ENCODE peak calls at places on chromosomes 4 and X, in ten cellular contexts. H is AG04449; P is astrocyte; L is AG09309; I is Panc1; O is MM.1S; Q is IMR-90; B is CD8-positive, alpha-beta memory T cell; Z is cardiac muscle cell; V is Peyer's patch. K is an unnamed sample.

GRCh38 chrX:27008486-27008885 is 454.7 kb downstream of the PPP4R3C start:
- DNase-seq in I (no peak), V (no peak), P (no peak), O (no peak), H (no peak), L (no peak), Q (no peak), B (no peak), Z (no peak), K (no peak)

GRCh38 chr4:184762100-184762499 is 28.2 kb upstream of the CENPU start:
- DNase-seq in I (no peak), L (no peak), Q (no peak), O (peak; percentile 72), B (peak; percentile 63), Z (no peak), P (no peak), V (no peak), H (no peak), K (no peak)

GRCh38 chr4:154757713-154758112 is 13.9 kb downstream of the LRAT start:
- DNase-seq in I (no peak), Z (no peak), P (no peak), B (no peak), H (no peak), O (peak; percentile 41), L (no peak), V (no peak), Q (no peak), K (no peak)

GRCh38 chr4:27176400-27176799 is 315.8 kb downstream of the STIM2 start:
- DNase-seq in L (peak; percentile 48), H (no peak), Q (peak; percentile 41), O (peak; percentile 21), Z (peak; percentile 13), I (no peak), V (no peak), B (no peak), P (peak; percentile 49), K (no peak)

GRCh38 chrX:119989905-119990408 is 46.4 kb upstream of the NKAP start:
- DNase-seq in L (no peak), H (no peak), Z (no peak), Q (no peak), V (no peak), B (no peak), I (no peak), O (no peak), P (no peak), K (no peak)

GRCh38 chr4:108193891-108194672 is 25.4 kb upstream of the LEF1 start:
- DNase-seq in L (no peak), Q (no peak), O (no peak), B (no peak), I (no peak), P (no peak), H (no peak), Z (no peak), V (no peak), K (no peak)

GRCh38 chr4:183962413-183962812 is 57.3 kb downstream of the STOX2 start:
- DNase-seq in B (no peak), L (no peak), I (no peak), P (no peak), O (no peak), V (no peak), H (no peak), Q (no peak), Z (no peak), K (no peak)

GRCh38 chrX:34810364-34810763 is 132.2 kb upstream of the FAM47B start:
- DNase-seq in L (no peak), P (peak; percentile 60), H (no peak), V (no peak), Q (peak; percentile 60), O (no peak), I (no peak), B (no peak), Z (peak; percentile 16), K (no peak)

GRCh38 chrX:28693101-28693500 is 105.9 kb downstream of the IL1RAPL1 start:
- DNase-seq in V (no peak), H (no peak), Q (no peak), O (no peak), Z (peak; percentile 3), L (no peak), B (no peak), I (no peak), P (no peak), K (no peak)

GRCh38 chr4:145883173-145883572 is 55.5 kb downstream of the ZNF827 start:
- DNase-seq in Z (no peak), O (no peak), L (no peak), V (no peak), I (no peak), Q (no peak), P (no peak), B (no peak), H (no peak), K (no peak)

GRCh38 chr4:83629945-83630684 is 94.2 kb downstream of the GPAT3 start:
- DNase-seq in V (no peak), B (no peak), O (no peak), Z (peak; percentile 82), L (no peak), P (peak; percentile 76), I (no peak), Q (peak; percentile 82), H (no peak), K (no peak)

GRCh38 chr4:55795342-55795741 is 24.2 kb upstream of the EXOC1L start:
- DNase-seq in P (no peak), H (no peak), Z (no peak), Q (no peak), V (no peak), L (no peak), B (no peak), O (no peak), I (no peak), K (no peak)

GRCh38 chr4:142405021-142405991 is 440.8 kb downstream of the INPP4B start:
- DNase-seq in P (peak; percentile 76), H (no peak), L (peak; percentile 67), Q (peak; percentile 68), V (peak; percentile 39), O (peak; percentile 23), Z (peak; percentile 80), I (no peak), B (peak; percentile 60), K (peak; percentile 13)

GRCh38 chr4:162408309-162408708 is 244.5 kb upstream of the FSTL5 start:
- DNase-seq in L (no peak), O (no peak), I (no peak), B (no peak), Z (no peak), P (no peak), Q (no peak), V (no peak), H (no peak), K (no peak)

GRCh38 chrX:124388562-124388961 is 42.2 kb downstream of the SH2D1A start:
- DNase-seq in Z (peak; percentile 60), O (peak; percentile 72), I (peak; percentile 24), P (peak; percentile 3), L (peak; percentile 14), V (peak; percentile 31), Q (peak; percentile 49), B (peak; percentile 46), H (no peak), K (peak; percentile 16)

DNA sequence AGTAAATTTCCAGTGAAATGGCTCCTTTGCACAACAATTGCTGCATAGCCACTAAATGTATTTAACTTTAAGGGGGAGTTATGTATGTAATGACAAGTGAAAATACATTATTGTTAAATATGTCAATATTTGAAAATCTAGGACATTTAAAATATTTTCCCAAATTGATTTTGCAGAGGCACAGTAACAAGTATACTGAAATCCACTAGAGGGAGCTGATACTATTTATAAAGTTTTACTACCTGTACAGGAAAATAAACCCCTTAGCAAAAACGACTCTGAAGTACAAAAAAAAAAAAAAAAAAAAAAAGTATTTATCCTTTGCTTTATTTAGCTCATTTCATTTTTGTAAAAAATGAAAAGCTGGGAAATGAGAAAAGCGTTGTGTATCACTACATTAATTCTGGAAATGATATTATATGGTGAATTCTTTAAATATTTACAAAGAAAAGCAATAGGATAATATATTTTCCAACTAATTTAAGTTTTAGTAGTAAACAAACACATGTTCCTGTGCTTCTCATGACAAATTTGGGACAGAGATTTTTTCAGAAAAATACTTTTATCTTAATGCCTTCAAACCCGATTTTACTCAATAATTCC is 727.7 kb downstream of the DMD start:
- DNase-seq in Q (no peak), H (no peak), Z (no peak), O (peak; percentile 6), P (no peak), B (no peak), I (no peak), V (no peak), L (no peak), K (no peak)
- H3K4me3 ChIP-seq in Q (no peak overlapping the region), H (no peak overlapping the region), Z (no peak overlapping the region), O (no peak overlapping the region), P (no peak overlapping the region), B (no peak overlapping the region), I (no peak overlapping the region), V (no peak overlapping the region), L (no peak overlapping the region), K (no peak overlapping the region)

DNA sequence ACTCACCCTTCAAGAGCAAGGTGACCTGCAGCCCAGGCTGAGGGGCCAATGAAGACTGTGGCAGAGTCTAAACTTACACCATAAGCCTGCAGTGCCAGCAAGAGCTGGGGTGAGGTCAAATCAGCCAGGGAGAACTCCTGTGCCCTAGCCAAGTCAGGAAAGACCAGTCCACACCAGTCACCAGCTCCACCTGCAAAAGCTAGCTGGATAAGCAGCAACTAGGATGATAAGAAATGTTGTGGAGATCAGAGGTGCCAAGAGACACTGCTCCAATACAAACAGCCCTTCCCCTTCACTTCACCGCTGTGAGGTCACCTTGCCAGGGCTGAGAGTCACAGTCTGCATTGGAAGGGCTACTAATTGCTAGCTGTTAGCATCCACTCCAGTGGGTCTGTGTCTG is 31.3 kb downstream of the NIPAL1 start:
- DNase-seq in B (no peak), Q (no peak), H (no peak), V (no peak), O (no peak), Z (no peak), L (no peak), P (no peak), I (no peak), K (no peak)
- H3K4me3 ChIP-seq in B (peak overlapping the region; percentile 9), Q (no peak overlapping the region), H (no peak overlapping the region), V (no peak overlapping the region), O (no peak overlapping the region), Z (no peak overlapping the region), L (no peak overlapping the region), P (no peak overlapping the region), I (no peak overlapping the region), K (no peak overlapping the region)

GRCh38 chr4:169660929-169661328 is 40.6 kb downstream of the CLCN3 start:
- DNase-seq in I (no peak), Q (no peak), Z (no peak), O (no peak), V (no peak), B (no peak), P (no peak), H (no peak), L (no peak), K (no peak)
- H3K4me3 ChIP-seq in I (peak overlapping the region; percentile 56), Q (no peak overlapping the region), Z (peak overlapping the region; percentile 47), O (no peak overlapping the region), V (no peak overlapping the region), B (no peak overlapping the region), P (peak overlapping the region; percentile 72), H (peak overlapping the region; percentile 60), L (peak overlapping the region; percentile 43), K (no peak overlapping the region)

DNA sequence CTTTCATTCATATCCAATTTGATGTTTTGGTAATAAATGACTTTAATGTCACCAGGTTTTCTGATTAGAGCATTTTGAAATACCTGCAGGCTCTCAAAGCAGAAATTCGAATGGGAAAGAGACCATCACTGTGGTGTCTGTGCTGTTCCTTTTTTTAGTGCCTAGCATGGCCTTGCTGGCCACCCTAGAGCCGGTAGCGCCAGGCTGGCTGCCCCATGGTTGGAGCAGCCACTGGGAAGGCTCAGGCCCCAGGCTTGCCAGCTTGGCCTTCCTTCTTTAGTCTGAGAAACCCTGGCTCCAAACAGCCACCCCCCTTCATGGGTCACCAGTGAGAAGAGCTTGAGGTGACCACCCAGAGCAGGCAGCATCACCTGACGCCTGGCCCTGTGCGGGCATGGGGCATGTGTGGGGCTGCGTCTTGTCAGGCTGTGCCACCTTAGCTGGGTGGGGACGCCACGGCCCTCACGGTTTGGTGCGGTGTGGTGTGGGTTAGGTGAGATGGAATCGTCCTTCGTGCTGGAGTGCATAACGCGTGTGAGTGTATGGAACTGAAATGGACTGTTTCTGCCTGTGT is 30.0 kb downstream of the TRMT44 start:
- DNase-seq in L (no peak), I (no peak), Z (no peak), B (no peak), H (no peak), P (no peak), Q (no peak), O (no peak), V (no peak), K (no peak)
- H3K4me3 ChIP-seq in L (no peak overlapping the region), I (no peak overlapping the region), Z (no peak overlapping the region), B (no peak overlapping the region), H (no peak overlapping the region), P (no peak overlapping the region), Q (no peak overlapping the region), O (no peak overlapping the region), V (no peak overlapping the region), K (no peak overlapping the region)